ENCODE peak calls at places on chromosomes 12 and 14, in ten cellular contexts. Q is HCT116, F is NT2/D1, W is Peyer's patch, R is PC-3, H is aorta, Z is AG04450, L is body of pancreas, N is neural progenitor cell, O is upper lobe of left lung. V is an unnamed sample.

GRCh38 chr14:31207746-31208545 is at the start of gene HECTD1:
- DNase-seq in Q (peak; percentile 67), F (peak; percentile 61), W (peak; percentile 76), R (peak; percentile 93), H (peak; percentile 97), Z (peak; percentile 59), L (peak; percentile 92), N (peak; percentile 96), O (peak; percentile 90), V (peak; percentile 89)

GRCh38 chr12:19910681-19911080 is 457.7 kb upstream of the PDE3A start:
- DNase-seq in Q (no peak), F (no peak), W (no peak), R (no peak), H (no peak), Z (no peak), L (no peak), N (no peak), O (no peak), V (peak; percentile 22)

GRCh38 chr12:105334001-105334400 is 3.5 kb downstream of the C12orf75 start:
- DNase-seq in Q (no peak), F (no peak), W (no peak), R (no peak), H (no peak), Z (no peak), L (no peak), N (no peak), O (no peak), V (no peak)

GRCh38 chr12:125201940-125202339 is 136.7 kb downstream of the AACS start:
- DNase-seq in Q (no peak), F (no peak), W (no peak), R (no peak), H (no peak), Z (no peak), L (no peak), N (no peak), O (no peak), V (no peak)

GRCh38 chr14:21070083-21070609 is at the start of gene ARHGEF40:
- DNase-seq in Q (no peak), F (no peak), W (peak; percentile 34), R (peak; percentile 30), H (peak; percentile 91), Z (no peak), L (peak; percentile 77), N (peak; percentile 84), O (peak; percentile 60), V (peak; percentile 8)

GRCh38 chr12:114355389-114356088 is 50.4 kb downstream of the TBX5 start:
- DNase-seq in Q (peak; percentile 7), F (no peak), W (no peak), R (peak; percentile 3), H (no peak), Z (no peak), L (no peak), N (peak; percentile 54), O (peak; percentile 22), V (no peak)

GRCh38 chr14:54975856-54976255 is 51.0 kb downstream of the WDHD1 start:
- DNase-seq in Q (no peak), F (no peak), W (no peak), R (no peak), H (no peak), Z (no peak), L (no peak), N (no peak), O (no peak), V (no peak)

GRCh38 chr12:34048714-34049113 is 26.4 kb downstream of the ALG10 start:
- DNase-seq in Q (no peak), F (no peak), W (no peak), R (no peak), H (no peak), Z (no peak), L (no peak), N (no peak), O (no peak), V (no peak)

GRCh38 chr14:58427289-58428010 is at the start of the genes KIAA0586 and TIMM9:
- DNase-seq in Q (peak; percentile 98), F (peak; percentile 92), W (peak; percentile 94), R (peak; percentile 100), H (peak; percentile 98), Z (peak; percentile 98), L (peak; percentile 98), N (peak; percentile 98), O (peak; percentile 95), V (peak; percentile 98)

GRCh38 chr14:78414172-78414571 is 244.0 kb downstream of the NRXN3 start:
- DNase-seq in Q (no peak), F (no peak), W (no peak), R (no peak), H (no peak), Z (no peak), L (no peak), N (no peak), O (no peak), V (no peak)

GRCh38 chr12:129911437-129912049 is 7.7 kb upstream of the TMEM132D start:
- DNase-seq in Q (no peak), F (no peak), W (no peak), R (peak; percentile 40), H (no peak), Z (no peak), L (peak; percentile 63), N (peak; percentile 88), O (peak; percentile 38), V (no peak)

GRCh38 chr12:64390275-64390851 is at the start of gene C12orf56:
- DNase-seq in Q (no peak), F (no peak), W (no peak), R (no peak), H (no peak), Z (no peak), L (no peak), N (peak; percentile 55), O (peak; percentile 22), V (peak; percentile 21)

GRCh38 chr14:93173943-93174395 is 10.7 kb downstream of the MOAP1 start:
- DNase-seq in Q (no peak), F (no peak), W (no peak), R (peak; percentile 20), H (no peak), Z (no peak), L (peak; percentile 20), N (no peak), O (no peak), V (no peak)

GRCh38 chr12:57236224-57236924 is 6.9 kb downstream of the SHMT2 start:
- DNase-seq in Q (no peak), F (no peak), W (no peak), R (no peak), H (peak; percentile 75), Z (no peak), L (no peak), N (peak; percentile 84), O (no peak), V (no peak)

GRCh38 chr12:61071015-61071414 is 1189.2 kb upstream of the USP15 start:
- DNase-seq in Q (no peak), F (no peak), W (no peak), R (no peak), H (no peak), Z (no peak), L (no peak), N (no peak), O (no peak), V (no peak)

GRCh38 chr12:87378526-87378925 is 650.7 kb downstream of the C12orf50 start:
- DNase-seq in Q (no peak), F (no peak), W (no peak), R (no peak), H (no peak), Z (no peak), L (no peak), N (no peak), O (no peak), V (no peak)
- H3K9me3 ChIP-seq in Q (no peaks in the 10 kb centered on the region), F (no peaks in the 10 kb centered on the region), W (no peaks in the 10 kb centered on the region), R (peaks cover 4% of the 10 kb centered on the region), H (no peaks in the 10 kb centered on the region), Z (no peaks in the 10 kb centered on the region), L (no peaks in the 10 kb centered on the region), N (no peaks in the 10 kb centered on the region), O (no peaks in the 10 kb centered on the region), V (no peaks in the 10 kb centered on the region)

DNA sequence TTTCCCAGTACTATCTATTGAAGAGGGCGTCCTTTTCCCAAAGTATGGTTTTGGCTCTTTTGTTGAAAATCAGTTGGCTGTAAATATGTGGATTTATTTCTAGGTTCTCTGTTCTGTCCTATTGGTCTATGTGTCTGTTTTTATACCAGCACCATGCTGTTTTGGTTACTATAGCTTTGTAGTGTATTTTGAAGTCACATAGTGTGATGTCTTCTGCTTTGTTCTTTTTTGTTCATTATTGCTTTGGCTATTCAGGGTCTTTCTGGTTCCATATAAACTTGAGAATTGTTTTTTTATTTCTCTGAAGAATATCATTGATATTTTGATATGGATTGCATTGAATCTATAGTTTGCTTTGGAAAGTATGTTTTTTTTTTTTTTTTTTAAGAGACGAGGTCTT is 67.4 kb downstream of the ERC1 start:
- DNase-seq in Q (no peak), F (no peak), W (no peak), R (no peak), H (no peak), Z (no peak), L (no peak), N (no peak), O (no peak), V (no peak)
- H3K9me3 ChIP-seq in Q (no peaks in the 10 kb centered on the region), F (peaks cover 32% of the 10 kb centered on the region), W (no peaks in the 10 kb centered on the region), R (peaks cover 13% of the 10 kb centered on the region), H (no peaks in the 10 kb centered on the region), Z (peaks cover 11% of the 10 kb centered on the region), L (no peaks in the 10 kb centered on the region), N (peaks cover 20% of the 10 kb centered on the region), O (peaks cover 17% of the 10 kb centered on the region), V (no peaks in the 10 kb centered on the region)

DNA sequence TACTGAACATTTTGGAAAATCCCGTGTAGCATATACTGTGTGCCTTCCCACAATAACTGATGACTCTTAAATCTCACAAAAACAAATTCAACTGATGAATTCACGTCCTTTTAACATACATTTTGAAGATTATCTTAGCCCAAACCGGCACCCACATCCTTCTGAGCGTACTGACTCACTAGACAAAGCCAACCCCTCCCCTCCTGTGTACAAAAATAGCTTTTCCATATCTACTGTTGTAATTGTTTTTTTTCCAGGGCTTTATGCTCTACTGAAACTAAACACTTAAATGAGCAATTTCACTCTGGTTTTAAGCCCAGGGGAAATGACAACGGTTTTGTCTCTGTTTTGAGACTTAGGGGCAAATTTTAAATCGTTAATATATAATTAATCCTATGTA is 109.3 kb upstream of the ATF7IP start:
- DNase-seq in Q (no peak), F (no peak), W (no peak), R (peak; percentile 45), H (no peak), Z (no peak), L (no peak), N (no peak), O (no peak), V (peak; percentile 56)
- H3K9me3 ChIP-seq in Q (peaks cover 6% of the 10 kb centered on the region), F (peaks cover 39% of the 10 kb centered on the region), W (no peaks in the 10 kb centered on the region), R (no peaks in the 10 kb centered on the region), H (no peaks in the 10 kb centered on the region), Z (peaks cover 10% of the 10 kb centered on the region), L (no peaks in the 10 kb centered on the region), N (peaks cover 4% of the 10 kb centered on the region), O (no peaks in the 10 kb centered on the region), V (no peaks in the 10 kb centered on the region)

DNA sequence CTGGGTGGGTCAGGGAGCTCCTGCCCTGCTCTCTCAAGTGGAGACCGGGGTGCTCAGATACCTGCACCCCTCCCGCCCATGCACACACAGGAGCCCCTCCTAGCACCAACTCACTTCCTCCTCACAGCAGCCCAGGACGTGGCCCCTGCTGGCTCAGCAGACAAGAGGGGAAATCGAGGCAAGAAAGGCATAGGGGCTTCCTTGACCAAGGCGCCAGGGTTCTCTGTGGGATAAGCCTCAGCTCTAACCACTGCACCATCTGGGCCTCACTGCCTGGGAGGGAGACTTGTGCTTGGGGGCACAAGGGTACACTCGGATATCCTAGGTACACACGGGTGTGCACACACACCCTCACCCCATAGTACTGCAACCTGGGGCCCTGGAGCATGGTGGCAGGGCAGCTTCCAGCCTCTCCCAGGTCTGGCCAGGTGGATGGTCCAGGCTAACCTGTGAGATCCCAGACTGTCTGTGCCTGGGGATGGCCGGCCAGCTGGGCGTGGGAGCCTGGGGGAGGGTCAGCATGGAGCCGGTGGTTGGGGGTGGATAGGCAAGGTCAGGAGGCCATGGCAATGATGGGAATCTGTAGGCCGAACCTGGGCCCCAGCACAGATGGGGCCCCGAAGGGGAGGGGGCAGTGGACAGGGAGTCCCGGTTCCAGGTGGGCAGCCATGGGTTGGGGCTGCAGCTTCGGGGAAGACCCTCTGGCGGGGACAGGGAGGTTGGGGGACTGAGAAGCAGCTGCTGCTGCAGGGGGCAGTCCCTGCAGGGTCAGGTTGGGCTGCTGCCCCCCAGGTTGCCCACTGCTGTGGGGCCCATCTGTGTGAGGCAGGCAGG is 312.4 kb downstream of the TMEM121 start:
- DNase-seq in Q (no peak), F (no peak), W (no peak), R (no peak), H (peak; percentile 68), Z (no peak), L (no peak), N (no peak), O (no peak), V (no peak)
- H3K9me3 ChIP-seq in Q (no peaks in the 10 kb centered on the region), F (no peaks in the 10 kb centered on the region), W (no peaks in the 10 kb centered on the region), R (no peaks in the 10 kb centered on the region), H (no peaks in the 10 kb centered on the region), Z (peaks cover 81% of the 10 kb centered on the region), L (no peaks in the 10 kb centered on the region), N (no peaks in the 10 kb centered on the region), O (no peaks in the 10 kb centered on the region), V (peaks cover 11% of the 10 kb centered on the region)

V was measured in endothelial cell of umbilical vein.